ENCODE peak calls at places on chromosomes 16 and 17, in four cellular contexts. D is pancreas, S is natural killer cell, I is osteocyte. Y is an unnamed sample.

GRCh38 chr16:30948956-30949654 is at the start of gene ORAI3:
- DNase-seq in I (no peak), S (no peak), D (peak), Y (no peak)

GRCh38 chr17:45577571-45578279 is 87.2 kb upstream of the PLEKHM1 start:
- DNase-seq in I (no peak), S (no peak), D (no peak), Y (no peak)

GRCh38 chr17:21213491-21214014 is 408 bp downstream of the TMEM11 start:
- DNase-seq in D (no peak), S (no peak), I (no peak), Y (no peak)

GRCh38 chr17:53032861-53033271 is 789.9 kb upstream of the KIF2B start:
- DNase-seq in I (no peak), S (no peak), D (peak), Y (no peak)

GRCh38 chr16:53414381-53414780 is 19.9 kb upstream of the RBL2 start:
- DNase-seq in I (no peak), D (no peak), S (no peak), Y (no peak)

GRCh38 chr17:44961921-44962350 is 6.2 kb downstream of the C1QL1 start:
- DNase-seq in I (no peak), D (no peak), S (no peak), Y (peak)

GRCh38 chr17:48127371-48128051 is 19.9 kb downstream of the SNX11 start:
- DNase-seq in D (no peak), S (no peak), I (no peak), Y (no peak)

GRCh38 chr17:55870044-55870443 is 119.2 kb downstream of the PCTP start:
- DNase-seq in I (no peak), D (no peak), S (no peak), Y (no peak)

GRCh38 chr16:69306031-69306430 is 5.1 kb upstream of the VPS4A start:
- DNase-seq in S (no peak), I (no peak), D (no peak), Y (no peak)

GRCh38 chr16:69301861-69302260 is 9.3 kb upstream of the VPS4A start:
- DNase-seq in S (no peak), I (peak), D (no peak), Y (no peak)

GRCh38 chr16:69301187-69301586 is 10.0 kb upstream of the VPS4A start:
- DNase-seq in I (peak), S (no peak), D (no peak), Y (no peak)

GRCh38 chr16:69298261-69298660 is 12.9 kb upstream of the VPS4A start:
- DNase-seq in I (no peak), S (no peak), D (no peak), Y (no peak)

DNA sequence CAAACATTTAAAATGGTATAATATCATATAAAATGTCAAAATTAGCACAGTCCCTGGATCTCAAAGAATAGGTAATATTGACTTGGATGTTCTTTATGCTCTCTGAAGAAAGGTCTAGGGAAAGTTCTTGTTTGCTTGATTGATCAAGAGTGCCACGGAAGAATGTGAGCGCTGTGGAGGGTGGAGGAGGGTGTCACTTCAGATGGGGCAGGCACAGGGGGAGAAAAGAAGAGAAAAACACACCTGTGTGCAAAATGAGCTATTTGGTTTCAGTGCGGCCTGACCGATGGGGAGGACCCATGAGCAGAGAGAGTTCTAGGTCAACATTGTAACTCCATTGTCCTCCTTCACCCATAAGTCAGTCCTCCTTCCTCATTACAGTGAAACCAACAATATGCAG is 8.8 kb upstream of the VPS4A start:
- DNase-seq in D (no peak), I (peak), S (no peak), Y (no peak)
- TF ChIP-seq CTCF in D (no peak), I (no peak), S (no peak), Y (no peak)

GRCh38 chr17:42772945-42773289 is 332 bp upstream of the VPS25 start:
- DNase-seq in S (no peak), D (no peak), I (no peak), Y (no peak)

GRCh38 chr17:42774066-42774750 is 959 bp downstream of the VPS25 start:
- DNase-seq in D (no peak), S (no peak), I (no peak), Y (no peak)

GRCh38 chr17:42778570-42778969 is 1.8 kb upstream of the WNK4 start:
- DNase-seq in I (no peak), S (no peak), D (no peak), Y (no peak)

GRCh38 chr17:42773290-42774035 is at the start of gene VPS25:
- DNase-seq in I (peak), D (peak), S (peak), Y (peak)

DNA sequence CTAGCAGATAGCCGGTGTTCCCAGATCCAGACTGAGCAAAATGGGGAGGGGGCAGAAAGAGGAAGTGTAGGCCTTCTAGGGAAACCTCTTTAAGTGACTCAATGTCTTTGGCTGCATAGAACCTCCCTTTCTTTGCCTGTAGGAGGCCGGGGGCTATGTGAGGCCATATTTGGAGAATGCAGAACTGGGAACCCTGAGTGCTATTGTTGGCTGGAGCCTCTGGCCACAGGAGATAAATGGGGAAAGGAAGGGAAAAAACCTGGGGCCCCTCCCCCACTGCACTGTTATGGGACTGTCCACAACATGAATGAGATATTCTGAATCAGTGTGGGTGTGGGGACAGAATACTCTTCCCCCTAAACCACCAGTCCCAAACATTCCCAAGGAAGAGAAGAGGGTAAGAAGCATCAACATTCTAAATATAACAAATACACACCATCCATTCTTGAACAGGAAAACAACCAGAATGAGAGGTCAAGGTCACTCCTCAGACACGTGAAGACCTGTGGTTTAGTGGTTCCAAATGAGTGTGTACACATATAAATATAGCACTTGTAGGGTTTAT is 2.4 kb downstream of the VPS25 start:
- DNase-seq in I (no peak), D (no peak), S (no peak), Y (no peak)
- TF ChIP-seq CTCF in I (no peak), D (no peak), S (no peak), Y (no peak)

GRCh38 chr17:81520021-81520894 is 7.7 kb upstream of the ACTG1 start:
- DNase-seq in I (no peak), D (peak), S (no peak), Y (no peak)

GRCh38 chr17:81522491-81523125 is 5.6 kb upstream of the FSCN2 start:
- DNase-seq in D (no peak), S (no peak), I (no peak), Y (no peak)

GRCh38 chr17:81524063-81524864 is 3.9 kb upstream of the FSCN2 start:
- DNase-seq in S (no peak), D (no peak), I (no peak), Y (no peak)

GRCh38 chr17:81524865-81525159 is 3.4 kb upstream of the FSCN2 start:
- DNase-seq in D (no peak), S (no peak), I (no peak), Y (no peak)

DNA sequence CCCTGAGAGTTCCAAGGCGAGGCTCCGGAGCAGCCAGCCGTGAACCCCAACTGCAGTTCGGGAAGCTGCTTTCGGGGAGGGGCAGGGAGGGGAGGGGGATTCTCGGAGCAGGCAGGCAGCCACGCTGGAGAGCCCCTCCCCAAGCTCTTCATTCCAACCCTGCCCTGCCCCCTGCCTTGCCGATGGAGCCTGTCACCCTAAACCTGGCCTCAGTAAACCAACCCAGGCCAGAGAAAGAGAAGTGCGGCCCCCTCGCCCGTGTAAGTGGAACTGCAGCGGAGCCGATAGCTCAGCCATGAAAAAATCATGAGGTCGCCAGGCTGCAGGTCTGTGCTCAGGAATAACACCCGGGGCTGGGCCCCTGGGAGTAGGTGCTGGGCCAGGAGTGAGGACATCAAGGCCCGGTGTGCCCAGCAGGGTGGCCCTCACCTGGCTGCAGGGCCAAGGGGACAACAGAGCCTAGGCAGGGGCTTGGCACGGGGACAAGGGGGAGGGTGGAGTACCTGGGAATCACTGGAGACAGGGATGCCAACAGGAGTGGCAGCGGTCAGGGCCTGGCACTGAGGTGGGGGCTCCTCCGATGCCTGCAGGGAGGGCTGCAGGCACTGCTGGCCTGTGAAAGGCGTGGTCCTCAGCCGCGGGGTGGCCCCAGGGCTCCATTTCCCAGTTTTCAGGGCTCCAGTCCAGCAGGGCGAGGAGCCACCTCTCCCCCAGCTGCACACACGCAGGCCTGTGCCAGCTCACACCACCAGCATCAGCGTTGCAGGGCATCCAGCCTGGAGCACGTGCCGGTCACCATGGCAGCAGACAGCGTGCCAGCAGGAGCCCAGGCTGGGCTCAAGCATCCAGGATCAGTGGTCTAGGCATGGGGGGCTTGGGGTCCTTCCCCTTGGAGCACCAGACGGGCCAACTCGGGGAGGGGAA is 4.8 kb upstream of the FSCN2 start:
- DNase-seq in I (no peak), S (no peak), D (peak), Y (no peak)
- TF ChIP-seq CTCF in I (no peak), S (no peak), D (no peak), Y (no peak)

DNA sequence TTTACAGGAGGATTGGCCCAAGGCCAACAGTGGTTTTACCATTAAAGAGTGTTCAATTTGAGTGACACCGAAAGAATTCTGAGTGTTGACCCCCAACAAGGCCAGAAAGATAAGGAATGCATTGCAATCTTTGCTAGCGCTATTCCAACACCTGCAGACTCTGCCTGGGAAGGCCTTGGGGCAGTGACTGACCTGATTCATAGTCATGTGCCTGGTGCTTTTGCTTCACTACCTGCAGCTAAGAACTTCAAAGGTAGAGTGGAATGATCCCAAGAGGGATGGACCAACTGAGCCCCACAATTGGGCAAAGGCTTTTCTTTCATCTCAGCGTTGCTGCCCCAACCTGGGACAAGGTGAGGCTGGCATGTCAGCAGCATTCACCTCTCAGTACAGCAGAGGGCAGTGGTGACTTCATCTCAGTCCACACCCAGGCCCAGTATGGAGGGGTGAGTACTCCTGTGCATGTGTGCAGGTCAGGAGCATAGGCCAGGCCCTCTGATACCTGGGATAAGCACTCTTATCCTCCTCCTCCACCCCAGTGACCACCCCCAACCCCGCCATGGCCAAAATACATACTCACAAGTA is 149.6 kb upstream of the GNAO1 start:
- DNase-seq in S (no peak), D (peak), I (no peak), Y (peak)
- TF ChIP-seq CTCF in S (no peak), D (no peak), I (peak), Y (peak)

DNA sequence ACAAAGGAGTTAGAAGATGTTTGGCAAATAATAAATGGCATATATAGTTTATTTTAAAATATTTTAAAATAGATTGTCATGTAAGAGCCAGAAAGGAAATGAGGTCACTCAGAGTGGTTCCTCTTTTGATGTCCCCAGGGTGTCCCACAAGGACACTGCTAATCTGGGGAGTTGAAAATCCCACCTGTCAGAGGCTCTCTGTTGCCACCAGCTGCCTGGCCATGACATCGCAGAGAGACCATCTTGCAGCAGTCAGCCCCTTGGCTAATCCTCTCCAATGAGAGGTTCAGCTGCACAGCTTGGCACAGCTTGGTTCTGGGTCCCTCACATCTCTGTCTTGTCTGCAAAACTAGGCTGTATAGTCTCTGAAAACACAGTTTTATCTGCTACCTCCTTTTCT is 11.0 kb upstream of the RBFOX1 start:
- DNase-seq in I (no peak), D (no peak), S (no peak), Y (no peak)
- TF ChIP-seq CTCF in I (no peak), D (no peak), S (no peak), Y (peak)

DNA sequence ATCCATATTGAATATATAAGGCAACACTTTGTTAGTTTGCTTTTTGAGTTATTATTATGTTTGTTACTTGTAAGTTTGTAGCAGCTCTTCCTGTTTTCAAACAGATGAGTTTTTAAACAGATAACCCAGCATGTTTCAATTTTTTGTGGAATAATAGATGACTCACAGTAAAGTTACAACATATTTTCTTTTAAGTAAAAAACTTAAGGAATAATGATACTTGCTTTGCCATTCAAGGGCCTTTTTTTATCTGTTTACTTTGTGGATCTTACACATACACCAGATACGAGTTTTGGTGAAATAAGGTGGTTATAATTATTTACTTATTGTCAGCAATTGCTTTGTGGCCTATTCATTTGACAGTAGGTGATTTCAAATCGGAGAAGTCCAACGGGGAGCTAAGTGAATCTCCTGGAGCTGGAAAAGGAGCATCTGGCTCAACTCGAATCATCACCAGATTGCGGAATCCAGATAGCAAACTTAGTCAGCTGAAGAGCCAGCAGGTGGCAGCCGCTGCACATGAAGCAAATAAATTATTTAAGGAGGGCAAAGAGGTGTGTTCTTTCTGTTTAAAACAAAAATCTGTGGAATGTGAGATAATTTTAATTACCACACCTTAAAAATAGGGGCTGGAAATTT is 66.3 kb downstream of the BPTF start:
- DNase-seq in I (no peak), D (no peak), S (no peak), Y (no peak)
- TF ChIP-seq CTCF in I (peak), D (no peak), S (no peak), Y (peak)

GRCh38 chr17:80969030-80969673 is 22.5 kb upstream of the CHMP6 start:
- DNase-seq in I (no peak), S (no peak), D (no peak), Y (no peak)

GRCh38 chr17:80970044-80970761 is 21.4 kb upstream of the CHMP6 start:
- DNase-seq in D (no peak), S (no peak), I (no peak), Y (peak)

GRCh38 chr17:80969674-80970043 is 22.0 kb upstream of the CHMP6 start:
- DNase-seq in S (no peak), I (no peak), D (no peak), Y (no peak)

GRCh38 chr17:80971704-80972304 is 19.8 kb upstream of the CHMP6 start:
- DNase-seq in I (no peak), D (no peak), S (no peak), Y (no peak)

DNA sequence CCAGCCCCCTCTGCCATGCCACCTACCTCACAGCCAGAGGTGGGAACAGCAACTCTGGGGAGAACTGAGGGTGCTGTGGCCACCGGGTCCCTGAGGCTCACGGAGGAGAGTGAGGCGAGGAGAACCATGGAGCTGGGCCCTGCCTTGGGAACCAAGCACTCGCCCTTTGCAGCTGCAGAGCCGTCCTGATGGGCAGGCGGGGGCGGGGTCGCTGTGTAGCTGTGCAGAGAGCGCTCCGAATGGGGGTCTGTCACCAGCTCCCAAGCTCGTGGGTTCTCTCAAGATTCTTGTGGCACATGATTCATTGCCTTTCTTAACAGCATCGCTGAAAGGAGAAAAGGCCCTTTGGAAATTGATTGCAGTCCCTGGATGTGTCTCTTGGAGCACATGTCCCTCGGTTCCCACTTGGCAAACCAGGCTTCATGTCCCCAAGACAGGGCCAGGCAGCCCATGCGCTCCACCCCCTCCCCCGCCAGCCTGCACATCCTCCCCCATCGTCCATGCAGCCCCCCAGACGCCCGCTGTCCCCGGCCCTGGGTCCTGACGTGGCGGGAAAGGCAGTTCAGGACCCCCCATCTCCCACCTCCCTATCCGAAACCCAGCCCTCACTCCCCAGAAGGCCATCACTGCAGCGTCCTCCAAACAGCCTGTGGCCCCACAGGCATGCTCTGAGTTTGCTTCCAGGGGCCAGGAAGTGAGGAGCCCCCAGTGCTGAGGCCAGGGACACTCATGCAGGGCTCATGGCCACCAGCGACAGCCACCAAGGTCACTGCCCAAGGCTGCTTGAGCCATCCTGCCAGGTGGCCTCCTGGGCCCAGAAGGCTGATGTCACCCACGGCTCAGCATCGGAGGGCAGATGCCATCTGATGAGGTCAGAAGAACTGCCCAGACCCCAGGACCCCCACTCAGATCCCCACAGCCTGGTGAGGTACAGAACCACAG is 20.6 kb upstream of the CHMP6 start:
- DNase-seq in S (no peak), D (no peak), I (no peak), Y (no peak)
- TF ChIP-seq CTCF in S (no peak), D (no peak), I (peak), Y (no peak)

DNA sequence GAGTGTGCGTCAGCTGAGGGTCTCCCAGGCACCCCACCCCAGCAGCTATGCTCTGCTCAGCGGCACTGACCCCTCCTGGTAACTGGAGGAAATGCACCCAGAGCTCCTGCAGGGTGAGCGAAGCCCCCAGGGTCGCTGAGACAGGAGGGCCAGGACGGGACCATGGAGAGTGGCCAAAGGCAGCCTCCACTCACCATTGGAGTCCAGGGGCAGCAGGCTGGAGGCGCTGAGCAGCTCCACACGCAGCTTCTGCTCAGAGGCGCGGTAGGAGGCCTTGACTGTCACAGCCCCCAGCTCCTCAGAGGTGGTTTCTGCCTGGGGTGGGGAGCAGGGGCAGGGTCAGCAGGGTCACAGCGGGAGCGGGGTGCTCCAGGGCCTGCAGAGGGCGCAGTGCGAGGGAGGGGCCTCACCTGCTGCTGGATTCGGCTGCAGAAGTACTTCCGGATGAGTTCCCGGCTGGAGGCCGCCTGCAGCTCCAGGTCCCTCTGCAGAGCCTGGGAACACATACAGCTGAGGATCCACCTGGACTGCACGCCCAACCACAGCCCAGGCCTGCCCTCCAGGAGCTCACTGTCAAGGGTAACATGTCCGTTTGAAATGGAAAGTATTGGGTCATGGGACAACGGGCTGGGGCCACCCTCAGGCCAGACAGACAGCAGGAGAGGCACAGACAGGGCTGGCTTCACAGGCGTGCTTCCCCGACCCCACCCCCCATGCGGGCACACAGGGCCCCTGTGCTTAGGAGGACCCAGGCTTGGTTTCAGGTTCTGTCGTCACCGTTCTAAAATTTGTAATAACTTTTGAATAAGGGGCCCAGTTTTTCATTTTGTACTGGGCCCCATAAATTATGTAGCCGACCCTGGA is 13.8 kb downstream of the UNC13D start:
- DNase-seq in I (no peak), D (no peak), S (no peak), Y (peak)
- TF ChIP-seq CTCF in I (peak), D (no peak), S (peak), Y (peak)

Y was measured in D721Med.